ENCODE peak calls at places on chromosomes 1 and 21, in eight cellular contexts. H, J, G, W, U, N, K and I are unnamed samples.

GRCh38 chr1:3117879-3118278 is 48.9 kb downstream of the PRDM16 start:
- DNase-seq in H (no peak), J (no peak), G (no peak), W (no peak), U (no peak), N (no peak), K (no peak), I (no peak)

GRCh38 chr1:220274122-220274855 is 2.0 kb upstream of the RAB3GAP2 start:
- DNase-seq in H (no peak), J (no peak), G (no peak), W (no peak), U (no peak), N (no peak), K (no peak), I (no peak)

GRCh38 chr1:220768127-220768601 is 18.5 kb upstream of the MTARC1 start:
- DNase-seq in H (no peak), J (no peak), G (no peak), W (no peak), U (no peak), N (no peak), K (no peak), I (no peak)

GRCh38 chr1:67355745-67356424 is 48.2 kb downstream of the IL12RB2 start:
- DNase-seq in H (no peak), J (no peak), G (no peak), W (no peak), U (no peak), N (peak), K (no peak), I (no peak)

GRCh38 chr1:41370225-41370624 is 9.0 kb downstream of the FOXO6 start:
- DNase-seq in H (no peak), J (no peak), G (no peak), W (no peak), U (no peak), N (no peak), K (no peak), I (no peak)

GRCh38 chr1:220221670-220222069 is 50.6 kb downstream of the RAB3GAP2 start:
- DNase-seq in H (no peak), J (no peak), G (no peak), W (no peak), U (no peak), N (no peak), K (no peak), I (no peak)

GRCh38 chr1:15942661-15943514 is 33.0 kb downstream of the ZBTB17 start:
- DNase-seq in H (no peak), J (no peak), G (no peak), W (no peak), U (no peak), N (no peak), K (peak), I (no peak)

GRCh38 chr1:244370060-244370637 is 81.6 kb downstream of the ADSS2 start:
- DNase-seq in H (no peak), J (no peak), G (no peak), W (no peak), U (no peak), N (no peak), K (no peak), I (no peak)

GRCh38 chr1:172460177-172460576 is 16.3 kb upstream of the PIGC start:
- DNase-seq in H (no peak), J (no peak), G (no peak), W (peak), U (no peak), N (no peak), K (no peak), I (no peak)

GRCh38 chr21:14923468-14923867 is 141.3 kb downstream of the NRIP1 start:
- DNase-seq in H (no peak), J (no peak), G (no peak), W (no peak), U (no peak), N (no peak), K (no peak), I (no peak)

GRCh38 chr1:2948751-2949680 is 72.3 kb upstream of the ACTRT2 start:
- DNase-seq in H (no peak), J (no peak), G (no peak), W (no peak), U (no peak), N (no peak), K (no peak), I (no peak)

GRCh38 chr1:56506314-56506743 is 73.0 kb downstream of the PLPP3 start:
- DNase-seq in H (no peak), J (no peak), G (no peak), W (no peak), U (no peak), N (no peak), K (no peak), I (no peak)

GRCh38 chr1:186736971-186737685 is 56.9 kb upstream of the PTGS2 start:
- DNase-seq in H (no peak), J (no peak), G (no peak), W (no peak), U (no peak), N (no peak), K (no peak), I (no peak)

GRCh38 chr1:30444404-30444803 is 279.0 kb downstream of the MATN1 start:
- DNase-seq in H (no peak), J (no peak), G (no peak), W (no peak), U (no peak), N (no peak), K (peak), I (no peak)

GRCh38 chr1:172882791-172883386 is 167.9 kb downstream of the TNFSF18 start:
- DNase-seq in H (no peak), J (no peak), G (no peak), W (no peak), U (no peak), N (no peak), K (no peak), I (no peak)

GRCh38 chr21:42466700-42467612 is 29.1 kb downstream of the RSPH1 start:
- DNase-seq in H (peak), J (no peak), G (no peak), W (peak), U (peak), N (no peak), K (peak), I (no peak)

GRCh38 chr1:86906419-86906818 is 7.5 kb downstream of the SELENOF start:
- DNase-seq in H (no peak), J (no peak), G (no peak), W (no peak), U (no peak), N (no peak), K (no peak), I (no peak)

GRCh38 chr1:67850611-67851075 is 17.4 kb upstream of the GNG12 start:
- DNase-seq in H (no peak), J (no peak), G (no peak), W (peak), U (peak), N (no peak), K (no peak), I (no peak)

GRCh38 chr1:21673277-21673780 is 4.2 kb upstream of the RAP1GAP start:
- DNase-seq in H (no peak), J (no peak), G (no peak), W (no peak), U (peak), N (no peak), K (no peak), I (no peak)

GRCh38 chr1:115507256-115507589 is 134.5 kb upstream of the VANGL1 start:
- DNase-seq in H (no peak), J (no peak), G (no peak), W (peak), U (peak), N (no peak), K (peak), I (no peak)

GRCh38 chr1:43315481-43315880 is 14.7 kb downstream of the TIE1 start:
- DNase-seq in H (no peak), J (no peak), G (no peak), W (no peak), U (no peak), N (no peak), K (no peak), I (no peak)

GRCh38 chr1:244965182-244965581 is 100.8 kb upstream of the HNRNPU start:
- DNase-seq in H (no peak), J (no peak), G (no peak), W (no peak), U (no peak), N (no peak), K (no peak), I (no peak)

GRCh38 chr21:39715804-39716397 is 29.1 kb upstream of the IGSF5 start:
- DNase-seq in H (peak), J (no peak), G (no peak), W (peak), U (peak), N (peak), K (peak), I (no peak)